ENCODE peak calls at places on chromosomes 2 and 18, in ten cellular contexts. One of them, this sample, is unnamed.

GRCh38 chr18:62258606-62259005 is 66.5 kb upstream of the TNFRSF11A start:
- DNase-seq in suprapubic skin: no peak
- DNase-seq in A549: no peak
- DNase-seq in spleen: no peak
- DNase-seq in NB4: peak
- DNase-seq in transverse colon: no peak
- DNase-seq in HCT116: no peak
- DNase-seq in stomach: no peak
- DNase-seq in gastrocnemius medialis: no peak
- DNase-seq in IMR-90: no peak
- DNase-seq in this sample: no peak

GRCh38 chr2:66851449-66851872 is 416.5 kb downstream of the MEIS1 start:
- DNase-seq in NB4: no peak
- DNase-seq in suprapubic skin: no peak
- DNase-seq in IMR-90: peak
- DNase-seq in A549: peak
- DNase-seq in gastrocnemius medialis: no peak
- DNase-seq in spleen: no peak
- DNase-seq in transverse colon: peak
- DNase-seq in HCT116: no peak
- DNase-seq in stomach: no peak
- DNase-seq in this sample: no peak

GRCh38 chr2:218024336-218024735 is 21.5 kb upstream of the TNS1 start:
- DNase-seq in A549: no peak
- DNase-seq in stomach: peak
- DNase-seq in transverse colon: peak
- DNase-seq in NB4: no peak
- DNase-seq in IMR-90: no peak
- DNase-seq in suprapubic skin: peak
- DNase-seq in gastrocnemius medialis: peak
- DNase-seq in HCT116: no peak
- DNase-seq in spleen: peak
- DNase-seq in this sample: no peak

GRCh38 chr2:234444888-234445287 is 52.0 kb downstream of the ARL4C start:
- DNase-seq in transverse colon: peak
- DNase-seq in gastrocnemius medialis: peak
- DNase-seq in spleen: peak
- DNase-seq in IMR-90: peak
- DNase-seq in NB4: no peak
- DNase-seq in A549: no peak
- DNase-seq in HCT116: no peak
- DNase-seq in stomach: no peak
- DNase-seq in suprapubic skin: no peak
- DNase-seq in this sample: no peak

GRCh38 chr2:117523267-117523666 is 291.2 kb upstream of the DDX18 start:
- DNase-seq in suprapubic skin: no peak
- DNase-seq in HCT116: no peak
- DNase-seq in IMR-90: no peak
- DNase-seq in A549: no peak
- DNase-seq in NB4: no peak
- DNase-seq in transverse colon: peak
- DNase-seq in spleen: no peak
- DNase-seq in stomach: peak
- DNase-seq in gastrocnemius medialis: peak
- DNase-seq in this sample: peak

GRCh38 chr18:37484893-37485834 is 80.4 kb downstream of the CELF4 start:
- DNase-seq in HCT116: peak
- DNase-seq in NB4: no peak
- DNase-seq in suprapubic skin: no peak
- DNase-seq in gastrocnemius medialis: no peak
- DNase-seq in stomach: no peak
- DNase-seq in IMR-90: peak
- DNase-seq in transverse colon: peak
- DNase-seq in spleen: no peak
- DNase-seq in A549: peak
- DNase-seq in this sample: no peak

GRCh38 chr2:104468846-104469245 is 385.1 kb upstream of the POU3F3 start:
- DNase-seq in A549: no peak
- DNase-seq in NB4: no peak
- DNase-seq in spleen: no peak
- DNase-seq in transverse colon: no peak
- DNase-seq in IMR-90: no peak
- DNase-seq in HCT116: no peak
- DNase-seq in stomach: no peak
- DNase-seq in gastrocnemius medialis: no peak
- DNase-seq in suprapubic skin: no peak
- DNase-seq in this sample: no peak

GRCh38 chr2:130976591-130977237 is 116.5 kb downstream of the FAM168B start:
- DNase-seq in suprapubic skin: no peak
- DNase-seq in A549: no peak
- DNase-seq in gastrocnemius medialis: no peak
- DNase-seq in spleen: no peak
- DNase-seq in IMR-90: no peak
- DNase-seq in HCT116: no peak
- DNase-seq in NB4: no peak
- DNase-seq in stomach: no peak
- DNase-seq in transverse colon: no peak
- DNase-seq in this sample: no peak

GRCh38 chr2:134408386-134408785 is 154.5 kb downstream of the MGAT5 start:
- DNase-seq in A549: no peak
- DNase-seq in transverse colon: no peak
- DNase-seq in IMR-90: peak
- DNase-seq in stomach: no peak
- DNase-seq in HCT116: no peak
- DNase-seq in spleen: no peak
- DNase-seq in NB4: no peak
- DNase-seq in gastrocnemius medialis: no peak
- DNase-seq in suprapubic skin: no peak
- DNase-seq in this sample: no peak

GRCh38 chr2:164917296-164917903 is 37.9 kb downstream of the SLC38A11 start:
- DNase-seq in stomach: peak
- DNase-seq in spleen: no peak
- DNase-seq in A549: peak
- DNase-seq in transverse colon: peak
- DNase-seq in gastrocnemius medialis: no peak
- DNase-seq in IMR-90: peak
- DNase-seq in suprapubic skin: peak
- DNase-seq in HCT116: peak
- DNase-seq in NB4: peak
- DNase-seq in this sample: peak

GRCh38 chr18:52060612-52061259 is 279.3 kb upstream of the DCC start:
- DNase-seq in suprapubic skin: no peak
- DNase-seq in transverse colon: no peak
- DNase-seq in spleen: peak
- DNase-seq in HCT116: no peak
- DNase-seq in IMR-90: no peak
- DNase-seq in A549: no peak
- DNase-seq in gastrocnemius medialis: no peak
- DNase-seq in stomach: no peak
- DNase-seq in NB4: no peak
- DNase-seq in this sample: no peak

GRCh38 chr18:7711495-7711894 is 144.4 kb downstream of the PTPRM start:
- DNase-seq in stomach: no peak
- DNase-seq in A549: no peak
- DNase-seq in transverse colon: no peak
- DNase-seq in spleen: no peak
- DNase-seq in HCT116: no peak
- DNase-seq in suprapubic skin: no peak
- DNase-seq in gastrocnemius medialis: no peak
- DNase-seq in IMR-90: no peak
- DNase-seq in NB4: no peak
- DNase-seq in this sample: no peak
- TF ChIP-seq POLR2A in stomach: no peak
- TF ChIP-seq POLR2A in A549: no peak
- TF ChIP-seq POLR2A in transverse colon: no peak
- TF ChIP-seq POLR2A in spleen: no peak
- TF ChIP-seq POLR2A in HCT116: no peak
- TF ChIP-seq POLR2A in suprapubic skin: no peak
- TF ChIP-seq POLR2A in gastrocnemius medialis: no peak
- TF ChIP-seq POLR2A in IMR-90: no peak
- TF ChIP-seq POLR2A in NB4: no peak
- TF ChIP-seq POLR2A in this sample: no peak

GRCh38 chr2:24543252-24543651 is 52.2 kb downstream of the NCOA1 start:
- DNase-seq in suprapubic skin: no peak
- DNase-seq in transverse colon: no peak
- DNase-seq in spleen: no peak
- DNase-seq in gastrocnemius medialis: no peak
- DNase-seq in stomach: no peak
- DNase-seq in A549: no peak
- DNase-seq in IMR-90: no peak
- DNase-seq in HCT116: no peak
- DNase-seq in NB4: peak
- DNase-seq in this sample: no peak
- TF ChIP-seq CTCF in suprapubic skin: no peak
- TF ChIP-seq CTCF in transverse colon: no peak
- TF ChIP-seq CTCF in spleen: no peak
- TF ChIP-seq CTCF in gastrocnemius medialis: no peak
- TF ChIP-seq CTCF in stomach: no peak
- TF ChIP-seq CTCF in A549: no peak
- TF ChIP-seq CTCF in IMR-90: no peak
- TF ChIP-seq CTCF in HCT116: no peak
- TF ChIP-seq CTCF in NB4: peak
- TF ChIP-seq CTCF in this sample: no peak

GRCh38 chr2:65386340-65386739 is 46.1 kb downstream of the SPRED2 start:
- DNase-seq in HCT116: no peak
- DNase-seq in A549: no peak
- DNase-seq in IMR-90: no peak
- DNase-seq in stomach: no peak
- DNase-seq in transverse colon: no peak
- DNase-seq in spleen: no peak
- DNase-seq in NB4: peak
- DNase-seq in gastrocnemius medialis: no peak
- DNase-seq in suprapubic skin: no peak
- DNase-seq in this sample: no peak

GRCh38 chr2:65381607-65382032 is 50.8 kb downstream of the SPRED2 start:
- DNase-seq in IMR-90: no peak
- DNase-seq in transverse colon: no peak
- DNase-seq in A549: no peak
- DNase-seq in HCT116: no peak
- DNase-seq in suprapubic skin: no peak
- DNase-seq in NB4: no peak
- DNase-seq in gastrocnemius medialis: no peak
- DNase-seq in stomach: no peak
- DNase-seq in spleen: no peak
- DNase-seq in this sample: peak

GRCh38 chr2:65382323-65382722 is 50.1 kb downstream of the SPRED2 start:
- DNase-seq in stomach: no peak
- DNase-seq in suprapubic skin: no peak
- DNase-seq in NB4: no peak
- DNase-seq in transverse colon: no peak
- DNase-seq in HCT116: no peak
- DNase-seq in gastrocnemius medialis: no peak
- DNase-seq in A549: no peak
- DNase-seq in IMR-90: no peak
- DNase-seq in spleen: no peak
- DNase-seq in this sample: no peak

GRCh38 chr2:65382776-65383357 is 49.5 kb downstream of the SPRED2 start:
- DNase-seq in transverse colon: peak
- DNase-seq in suprapubic skin: peak
- DNase-seq in gastrocnemius medialis: peak
- DNase-seq in A549: peak
- DNase-seq in spleen: peak
- DNase-seq in NB4: peak
- DNase-seq in stomach: peak
- DNase-seq in IMR-90: peak
- DNase-seq in HCT116: peak
- DNase-seq in this sample: peak

DNA sequence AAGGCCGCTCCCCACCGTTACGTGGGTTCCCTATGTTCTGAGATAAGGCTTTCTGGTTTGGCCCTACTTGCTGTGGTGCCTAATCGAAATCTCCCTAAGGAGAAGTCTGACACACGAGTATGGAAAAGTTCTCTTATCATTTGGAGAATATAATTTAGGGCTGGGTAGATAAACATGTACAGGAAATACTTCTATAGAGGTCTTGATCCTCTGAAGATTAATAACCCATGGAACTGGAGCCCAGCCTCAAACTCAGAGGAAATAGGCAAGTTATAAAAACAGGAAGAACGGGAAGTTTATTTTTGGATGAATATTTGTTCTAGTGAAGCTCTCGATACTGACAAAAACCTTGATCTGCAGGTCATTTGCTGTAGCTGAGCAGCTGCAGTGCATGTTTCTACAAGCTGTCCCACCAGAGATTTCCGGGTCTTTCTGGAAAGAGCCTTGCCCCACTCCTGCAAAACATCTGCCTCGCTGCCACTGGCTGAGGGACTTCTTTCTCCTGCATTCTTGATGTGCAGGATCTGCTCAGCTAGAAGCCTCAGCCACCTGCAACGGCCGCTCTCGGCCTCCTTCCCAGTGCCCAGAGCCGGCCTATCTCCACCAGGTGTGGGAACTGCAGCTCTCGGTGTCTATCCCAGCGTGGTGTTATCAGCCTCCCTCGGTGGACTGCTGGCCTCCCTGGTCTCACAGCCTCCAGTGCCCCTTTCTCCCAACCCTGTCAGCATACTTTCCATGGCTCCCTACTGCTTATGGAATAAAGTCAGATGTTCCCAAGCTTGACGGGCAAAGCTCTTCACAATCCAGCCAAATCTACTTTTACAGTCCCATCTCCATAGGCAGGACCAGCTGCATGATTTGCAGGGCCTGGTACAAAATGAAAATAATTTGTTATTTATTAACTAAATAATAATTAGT is 48.6 kb downstream of the SPRED2 start:
- DNase-seq in stomach: peak
- DNase-seq in A549: no peak
- DNase-seq in gastrocnemius medialis: no peak
- DNase-seq in suprapubic skin: no peak
- DNase-seq in HCT116: no peak
- DNase-seq in IMR-90: peak
- DNase-seq in spleen: no peak
- DNase-seq in transverse colon: no peak
- DNase-seq in NB4: no peak
- DNase-seq in this sample: no peak
- H3K4me3 ChIP-seq in stomach: no peak
- H3K4me3 ChIP-seq in A549: no peak
- H3K4me3 ChIP-seq in gastrocnemius medialis: peak
- H3K4me3 ChIP-seq in suprapubic skin: no peak
- H3K4me3 ChIP-seq in HCT116: peak
- H3K4me3 ChIP-seq in IMR-90: no peak
- H3K4me3 ChIP-seq in spleen: no peak
- H3K4me3 ChIP-seq in transverse colon: no peak
- H3K4me3 ChIP-seq in NB4: no peak
- H3K4me3 ChIP-seq in this sample: no peak

DNA sequence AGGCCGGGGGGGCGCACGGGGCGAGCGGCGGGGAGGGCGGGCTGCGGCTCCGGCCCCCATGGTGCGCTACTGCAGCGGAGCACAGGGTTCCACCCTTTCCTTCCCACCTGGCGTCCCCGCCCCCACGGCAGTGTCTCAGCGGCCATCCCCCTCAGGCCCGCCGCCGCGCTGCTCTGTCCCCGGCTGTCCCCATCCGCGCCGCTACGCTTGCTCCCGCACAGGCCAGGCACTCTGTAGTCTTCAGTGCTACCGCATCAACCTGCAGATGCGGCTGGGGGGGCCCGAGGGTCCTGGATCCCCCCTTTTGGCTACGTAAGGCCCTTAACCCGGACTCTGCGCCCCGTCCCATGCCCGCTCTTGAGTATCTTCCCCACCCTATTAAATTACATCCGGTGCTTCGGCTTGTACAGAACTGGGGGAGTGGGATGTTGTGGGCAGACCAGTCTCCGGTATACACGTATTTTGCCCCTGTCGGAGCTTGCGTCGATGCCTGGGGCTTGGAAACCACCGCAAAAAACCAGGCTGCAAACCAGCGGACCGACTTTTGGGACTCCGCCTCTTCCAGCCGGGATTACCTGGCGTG is 598 bp upstream of the WBP1 start:
- DNase-seq in transverse colon: peak
- DNase-seq in gastrocnemius medialis: no peak
- DNase-seq in spleen: peak
- DNase-seq in NB4: peak
- DNase-seq in IMR-90: no peak
- DNase-seq in HCT116: no peak
- DNase-seq in A549: peak
- DNase-seq in stomach: peak
- DNase-seq in suprapubic skin: peak
- DNase-seq in this sample: peak
- TF ChIP-seq POLR2A in transverse colon: peak
- TF ChIP-seq POLR2A in gastrocnemius medialis: peak
- TF ChIP-seq POLR2A in spleen: peak
- TF ChIP-seq POLR2A in NB4: peak
- TF ChIP-seq POLR2A in IMR-90: no peak
- TF ChIP-seq POLR2A in HCT116: peak
- TF ChIP-seq POLR2A in A549: peak
- TF ChIP-seq POLR2A in stomach: peak
- TF ChIP-seq POLR2A in suprapubic skin: no peak
- TF ChIP-seq POLR2A in this sample: no peak

This sample was measured in lower leg skin.